ENCODE peak calls at places on chromosomes 3 and 15, in four cellular contexts. L, A, S and G are unnamed samples.
A peak's percentile ranks its signal among the peaks of the same experiment; 100 is the strongest.

GRCh38 chr3:147915057-147915456 is 505.9 kb downstream of the ZIC1 start:
- DNase-seq in L (no peak), A (peak; percentile 10), S (peak; percentile 56), G (no peak)

GRCh38 chr3:131216801-131217200 is 164.8 kb upstream of the NUDT16 start:
- DNase-seq in L (no peak), A (peak; percentile 81), S (peak; percentile 83), G (peak; percentile 12)

GRCh38 chr15:101675796-101676582 is 23.8 kb upstream of the TM2D3 start:
- DNase-seq in L (no peak), A (peak; percentile 83), S (peak; percentile 68), G (no peak)

GRCh38 chr15:69389426-69389825 is 24.7 kb upstream of the KIF23 start:
- DNase-seq in L (no peak), A (no peak), S (no peak), G (no peak)

GRCh38 chr15:72197460-72198409 is at the start of gene GRAMD2A:
- DNase-seq in L (no peak), A (peak; percentile 51), S (peak; percentile 21), G (no peak)

GRCh38 chr15:74817370-74817737 is 4.7 kb downstream of the LMAN1L start:
- DNase-seq in L (no peak), A (no peak), S (no peak), G (no peak)

GRCh38 chr3:60660026-60660425 is 591.2 kb downstream of the FHIT start:
- DNase-seq in L (no peak), A (no peak), S (no peak), G (no peak)

GRCh38 chr3:160883373-160883772 is 127.3 kb downstream of the PPM1L start:
- DNase-seq in L (no peak), A (no peak), S (no peak), G (no peak)

GRCh38 chr15:63928185-63928852 is 94.6 kb upstream of the HERC1 start:
- DNase-seq in L (no peak), A (no peak), S (no peak), G (no peak)

GRCh38 chr15:25094519-25094918 is 139.7 kb downstream of the SNRPN start:
- DNase-seq in L (no peak), A (no peak), S (no peak), G (no peak)

GRCh38 chr15:25092661-25093060 is 137.9 kb downstream of the SNRPN start:
- DNase-seq in L (no peak), A (no peak), S (peak; percentile 67), G (no peak)

GRCh38 chr15:25094066-25094465 is 139.3 kb downstream of the SNRPN start:
- DNase-seq in L (no peak), A (no peak), S (no peak), G (no peak)

GRCh38 chr15:25093455-25094029 is 138.8 kb downstream of the SNRPN start:
- DNase-seq in L (no peak), A (no peak), S (no peak), G (no peak)

DNA sequence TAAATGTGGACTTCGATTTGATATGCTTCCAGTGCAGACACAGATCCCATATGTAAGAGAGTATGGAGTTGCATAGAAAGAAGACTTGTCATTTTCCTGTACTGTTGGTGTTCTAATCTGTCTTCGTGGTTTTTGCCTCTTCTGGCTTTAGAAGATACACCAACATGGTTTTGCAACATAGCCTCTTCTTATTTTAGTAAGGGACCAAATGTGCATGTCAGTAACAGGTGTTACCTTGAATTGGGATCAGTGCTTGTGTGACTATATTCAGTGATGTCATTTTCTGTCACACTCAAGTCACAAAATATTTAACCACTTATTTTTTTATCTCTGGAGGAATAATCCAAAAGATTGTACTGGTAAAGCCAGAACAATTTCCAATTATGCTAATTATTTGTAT is 140.4 kb downstream of the SNRPN start:
- DNase-seq in L (no peak), A (no peak), S (no peak), G (no peak)
- H3K9me3 ChIP-seq in L (no peaks in the 10 kb centered on the region), A (no peaks in the 10 kb centered on the region), S (peaks cover 11% of the 10 kb centered on the region), G (peaks cover 21% of the 10 kb centered on the region)

DNA sequence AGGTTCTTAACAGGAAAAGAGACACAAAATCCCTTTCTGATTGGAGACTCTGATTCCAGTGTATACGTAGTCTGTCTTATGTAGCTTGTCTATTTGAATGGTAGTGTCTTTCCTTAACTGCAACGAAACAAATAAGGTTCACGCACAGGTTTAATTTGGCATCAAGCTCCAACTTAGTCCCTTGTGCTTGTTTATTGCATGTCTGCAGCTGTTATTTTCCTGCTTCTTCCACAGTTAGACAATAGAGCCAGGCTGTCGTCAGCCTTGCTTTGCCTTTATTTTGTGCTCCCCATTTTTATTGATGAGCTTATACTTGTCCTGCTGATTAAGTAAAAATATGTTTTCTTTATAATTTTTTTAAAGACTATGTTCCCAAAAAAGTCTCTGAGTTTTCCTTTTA is 152.7 kb upstream of the CDIN1 start:
- DNase-seq in L (no peak), A (no peak), S (no peak), G (no peak)
- H3K4me3 ChIP-seq in L (no peak overlapping the region), A (no peak overlapping the region), S (no peak overlapping the region), G (no peak overlapping the region)

DNA sequence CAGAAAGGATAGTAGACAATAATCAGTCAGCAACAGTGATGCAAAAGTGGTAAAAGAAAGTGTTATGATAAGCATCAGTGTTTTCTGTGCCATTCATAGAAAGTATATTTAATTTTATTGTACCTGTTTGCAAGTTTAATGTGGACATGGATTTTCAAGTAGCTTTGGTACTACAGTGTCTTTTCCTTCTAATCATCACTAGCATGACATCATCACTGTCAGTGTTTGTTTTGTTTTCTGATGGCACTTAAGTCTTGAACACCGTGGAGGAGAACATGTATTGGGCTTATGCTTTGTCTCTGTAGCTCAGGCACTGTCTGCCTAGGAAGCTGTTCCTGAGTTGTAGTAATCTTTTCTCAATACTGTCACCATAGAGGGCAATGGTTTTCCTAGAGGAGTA is 41.9 kb downstream of the SETD5 start:
- DNase-seq in L (no peak), A (no peak), S (no peak), G (no peak)
- H3K36me3 ChIP-seq in L (no peaks in the 10 kb centered on the region), A (peaks cover 88% of the 10 kb centered on the region), S (peaks cover 74% of the 10 kb centered on the region), G (peaks cover 79% of the 10 kb centered on the region)

DNA sequence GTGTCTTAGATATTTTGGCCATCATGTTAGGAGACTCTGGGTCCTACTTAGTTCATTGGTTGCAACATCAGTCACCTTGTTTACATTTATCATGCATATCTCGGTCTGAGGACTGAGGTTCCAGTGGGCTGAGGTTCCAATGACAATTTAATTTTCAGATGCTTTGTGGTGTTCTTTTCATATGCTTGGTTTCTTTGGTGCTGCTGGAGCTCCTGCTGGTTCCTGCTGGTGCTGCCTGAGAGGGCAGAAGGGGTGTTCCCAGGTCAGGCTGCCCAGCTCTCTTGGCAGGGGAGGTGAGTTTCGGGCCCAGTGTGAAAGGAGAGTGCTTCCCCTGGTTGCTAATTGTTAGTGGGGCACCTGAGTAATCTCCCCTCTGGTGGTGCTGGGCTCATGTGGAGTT is 6.9 kb upstream of the KLHL40 start:
- DNase-seq in L (no peak), A (no peak), S (no peak), G (no peak)
- H3K9me3 ChIP-seq in L (no peaks in the 10 kb centered on the region), A (no peaks in the 10 kb centered on the region), S (peaks cover 7% of the 10 kb centered on the region), G (no peaks in the 10 kb centered on the region)

DNA sequence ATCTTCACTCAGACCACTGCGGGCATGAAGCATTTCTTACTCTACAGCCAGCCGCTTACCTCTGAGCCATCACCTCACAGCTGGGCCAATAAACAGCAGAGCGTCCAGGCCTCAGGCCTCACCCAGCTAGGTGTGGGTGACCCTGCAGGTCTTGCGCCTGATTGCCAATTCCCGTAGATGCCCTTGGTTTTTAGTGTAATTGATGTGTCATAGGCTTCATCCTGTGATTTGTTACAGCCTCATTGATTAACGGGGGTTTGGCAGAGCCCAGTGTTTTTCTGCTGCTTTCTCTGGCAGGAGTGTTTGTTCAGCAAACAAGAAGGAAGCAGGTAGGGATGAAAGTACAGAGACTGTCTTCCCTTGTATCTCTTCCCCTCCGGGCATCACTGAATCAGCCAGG is 49.6 kb upstream of the BNIP2 start:
- DNase-seq in L (no peak), A (no peak), S (no peak), G (no peak)
- H3K4me3 ChIP-seq in L (no peak overlapping the region), A (no peak overlapping the region), S (no peak overlapping the region), G (no peak overlapping the region)

DNA sequence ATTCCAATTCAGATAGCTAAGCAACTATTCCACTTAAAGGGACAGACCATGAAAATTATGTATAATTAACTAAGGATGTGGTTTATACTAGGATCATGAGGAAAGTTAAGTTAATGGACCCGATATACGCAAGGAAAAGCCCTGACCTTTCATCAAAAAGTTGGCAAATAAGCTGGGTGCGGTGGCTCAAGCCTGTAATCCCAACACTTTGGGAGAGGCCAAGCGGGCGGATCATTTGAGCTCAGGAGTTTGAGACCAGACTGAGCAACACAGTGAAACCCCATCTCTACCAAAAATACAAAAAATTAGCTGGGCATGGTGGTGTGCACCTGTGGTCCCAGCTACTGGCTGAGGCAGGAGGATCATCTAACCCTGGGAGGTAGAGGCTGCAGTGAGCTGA is 39.6 kb downstream of the SCAP start:
- DNase-seq in L (no peak), A (no peak), S (no peak), G (no peak)
- H3K36me3 ChIP-seq in L (no peaks in the 10 kb centered on the region), A (peaks cover 24% of the 10 kb centered on the region), S (peaks cover 9% of the 10 kb centered on the region), G (peaks cover 26% of the 10 kb centered on the region)

DNA sequence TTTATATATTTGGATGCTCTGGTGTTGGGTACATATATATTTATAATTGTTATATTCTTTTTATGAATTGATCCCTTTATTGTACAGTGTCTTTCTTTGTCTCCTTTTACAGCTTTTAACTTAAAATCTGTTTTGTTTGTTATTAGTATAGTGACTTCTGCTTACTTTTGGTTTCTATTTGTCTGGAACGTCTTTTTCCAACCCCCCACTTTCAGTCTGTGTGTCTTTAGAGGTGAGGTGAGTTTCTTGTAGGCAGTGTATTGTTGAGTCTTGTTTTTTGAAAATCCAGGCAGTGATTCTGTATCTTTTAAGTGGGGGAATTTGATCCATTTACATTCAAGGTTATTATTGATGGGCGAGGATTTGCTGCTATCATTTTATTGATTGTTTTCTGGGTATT is 62.0 kb downstream of the AP4E1 start:
- DNase-seq in L (no peak), A (no peak), S (no peak), G (no peak)
- H3K9me3 ChIP-seq in L (no peaks in the 10 kb centered on the region), A (no peaks in the 10 kb centered on the region), S (no peaks in the 10 kb centered on the region), G (peaks cover 20% of the 10 kb centered on the region)

GRCh38 chr15:68298336-68298735 is 20.8 kb downstream of the FEM1B start:
- DNase-seq in L (no peak), A (no peak), S (no peak), G (no peak)

GRCh38 chr15:68301300-68301699 is 23.8 kb downstream of the FEM1B start:
- DNase-seq in L (no peak), A (no peak), S (no peak), G (no peak)

GRCh38 chr15:68300115-68300940 is 22.8 kb downstream of the FEM1B start:
- DNase-seq in L (no peak), A (no peak), S (no peak), G (no peak)

GRCh38 chr15:68298882-68299381 is 21.4 kb downstream of the FEM1B start:
- DNase-seq in L (peak; percentile 30), A (no peak), S (no peak), G (no peak)

GRCh38 chr15:68299436-68299835 is 21.9 kb downstream of the FEM1B start:
- DNase-seq in L (peak; percentile 42), A (no peak), S (no peak), G (no peak)
- H3K4me3 ChIP-seq in L (peak overlapping the region; percentile 4), A (no peak overlapping the region), S (no peak overlapping the region), G (peak overlapping the region; percentile 57)

DNA sequence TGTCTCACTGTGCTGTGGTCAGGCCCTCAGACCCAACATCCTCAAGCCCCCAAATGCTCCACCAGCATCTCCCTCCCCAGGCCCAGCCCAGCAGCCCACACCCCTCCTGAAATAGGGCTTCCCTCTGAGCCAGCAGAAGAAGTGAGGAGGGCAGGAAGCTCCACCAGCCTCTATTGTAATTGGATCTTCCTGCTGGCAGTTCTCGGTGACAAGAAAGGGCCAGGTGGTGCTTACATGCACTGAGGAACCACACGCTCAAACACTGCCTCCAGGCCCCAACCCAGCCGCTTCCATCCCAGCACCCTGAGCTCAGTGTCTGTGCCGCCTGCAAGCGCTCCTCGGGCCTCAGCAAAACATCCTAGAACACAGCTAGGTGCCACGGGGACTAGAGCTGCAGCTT is 96.7 kb downstream of the ATP10A start:
- DNase-seq in L (no peak), A (no peak), S (no peak), G (no peak)
- H3K36me3 ChIP-seq in L (no peaks in the 10 kb centered on the region), A (no peaks in the 10 kb centered on the region), S (no peaks in the 10 kb centered on the region), G (peaks cover 18% of the 10 kb centered on the region)